ENCODE peak calls at places on chromosomes 3 and 15, in six cellular contexts. W, O, V, H, N and S are unnamed samples. For H3K4me1, the result is how much of the 10 kb centered on the place peaks cover.

GRCh38 chr3:42756681-42757213 is 16.3 kb downstream of the CCDC13 start:
- DNase-seq in W (no peak), O (no peak), V (no peak), H (no peak), N (no peak), S (no peak)

GRCh38 chr3:31402118-31402517 is 130.6 kb upstream of the STT3B start:
- DNase-seq in W (no peak), O (no peak), V (no peak), H (no peak), N (peak), S (no peak)

GRCh38 chr15:38024293-38025091 is 90.1 kb downstream of the TMCO5A start:
- DNase-seq in W (no peak), O (no peak), V (no peak), H (no peak), N (peak), S (no peak)

GRCh38 chr3:124053871-124054270 is 61.9 kb upstream of the ROPN1 start:
- DNase-seq in W (no peak), O (no peak), V (peak), H (no peak), N (no peak), S (no peak)

GRCh38 chr15:27172821-27173220 is 201.8 kb downstream of the GABRG3 start:
- DNase-seq in W (no peak), O (no peak), V (no peak), H (no peak), N (no peak), S (no peak)

GRCh38 chr3:157888040-157888439 is 218.2 kb downstream of the SHOX2 start:
- DNase-seq in W (no peak), O (peak), V (peak), H (no peak), N (no peak), S (no peak)

GRCh38 chr15:34609658-34610057 is 26.2 kb upstream of the GOLGA8B start:
- DNase-seq in W (no peak), O (no peak), V (no peak), H (no peak), N (peak), S (no peak)

GRCh38 chr3:193910886-193911738 is 224.8 kb upstream of the HES1 start:
- DNase-seq in W (no peak), O (peak), V (peak), H (no peak), N (no peak), S (no peak)

GRCh38 chr3:73074681-73075305 is 13.3 kb downstream of the EBLN2 start:
- DNase-seq in W (no peak), O (no peak), V (no peak), H (no peak), N (no peak), S (no peak)

GRCh38 chr3:56115199-56115598 is 353.1 kb downstream of the ERC2 start:
- DNase-seq in W (no peak), O (no peak), V (no peak), H (no peak), N (no peak), S (no peak)

GRCh38 chr15:38635170-38635569 is 70.6 kb upstream of the RASGRP1 start:
- DNase-seq in W (no peak), O (no peak), V (no peak), H (no peak), N (no peak), S (no peak)

GRCh38 chr15:66187271-66187670 is 66.3 kb downstream of the MEGF11 start:
- DNase-seq in W (peak), O (no peak), V (no peak), H (no peak), N (no peak), S (no peak)

GRCh38 chr3:17023006-17023664 is 138.4 kb downstream of the PLCL2 start:
- DNase-seq in W (peak), O (no peak), V (no peak), H (no peak), N (peak), S (peak)

GRCh38 chr3:182241196-182241776 is 529.6 kb downstream of the SOX2 start:
- DNase-seq in W (no peak), O (no peak), V (no peak), H (no peak), N (no peak), S (no peak)

GRCh38 chr3:173869786-173870185 is 472.2 kb downstream of the NLGN1 start:
- DNase-seq in W (no peak), O (no peak), V (no peak), H (no peak), N (no peak), S (no peak)

GRCh38 chr15:77013786-77014136 is 18.8 kb downstream of the PSTPIP1 start:
- DNase-seq in W (peak), O (peak), V (no peak), H (no peak), N (no peak), S (no peak)

GRCh38 chr3:15964605-15965061 is 166.9 kb upstream of the ANKRD28 start:
- DNase-seq in W (no peak), O (peak), V (peak), H (no peak), N (peak), S (peak)

GRCh38 chr3:42513521-42513920 is 11.1 kb downstream of the VIPR1 start:
- DNase-seq in W (no peak), O (no peak), V (no peak), H (no peak), N (no peak), S (no peak)

GRCh38 chr3:106589306-106589942 is 720.6 kb upstream of the CBLB start:
- DNase-seq in W (peak), O (no peak), V (no peak), H (peak), N (no peak), S (peak)

DNA sequence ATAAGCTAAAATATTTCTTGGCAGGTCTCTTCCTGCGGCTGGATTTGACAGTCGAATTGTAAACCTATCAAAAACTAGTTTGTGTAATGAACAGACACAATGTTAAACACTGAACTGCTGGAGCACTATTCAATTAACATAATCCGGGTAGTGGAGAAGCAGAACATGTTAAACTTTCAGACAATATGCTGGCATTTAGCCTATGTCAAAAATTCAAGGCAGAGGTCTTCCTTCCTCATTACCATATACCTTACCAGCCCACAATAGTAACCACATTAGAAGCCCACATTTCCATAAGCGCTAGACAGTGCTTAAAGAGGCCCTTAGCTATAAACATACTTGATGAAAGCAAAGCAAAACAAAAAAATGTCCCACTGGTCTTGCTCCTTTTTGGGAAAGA is 1042.9 kb downstream of the ROBO1 start:
- DNase-seq in W (no peak), O (no peak), V (peak), H (no peak), N (no peak), S (peak)
- H3K4me1 ChIP-seq in W (under half), O (under half), V (under half), H (under half), N (under half), S (under half)

GRCh38 chr3:148746053-148746452 is 48.4 kb downstream of the AGTR1 start:
- DNase-seq in W (no peak), O (no peak), V (no peak), H (no peak), N (no peak), S (no peak)

GRCh38 chr3:148737104-148737525 is 39.4 kb downstream of the AGTR1 start:
- DNase-seq in W (no peak), O (no peak), V (no peak), H (no peak), N (no peak), S (peak)

GRCh38 chr3:148739720-148740119 is 42.0 kb downstream of the AGTR1 start:
- DNase-seq in W (no peak), O (no peak), V (no peak), H (no peak), N (no peak), S (no peak)

GRCh38 chr3:148741219-148741618 is 43.5 kb downstream of the AGTR1 start:
- DNase-seq in W (no peak), O (no peak), V (no peak), H (no peak), N (no peak), S (no peak)

DNA sequence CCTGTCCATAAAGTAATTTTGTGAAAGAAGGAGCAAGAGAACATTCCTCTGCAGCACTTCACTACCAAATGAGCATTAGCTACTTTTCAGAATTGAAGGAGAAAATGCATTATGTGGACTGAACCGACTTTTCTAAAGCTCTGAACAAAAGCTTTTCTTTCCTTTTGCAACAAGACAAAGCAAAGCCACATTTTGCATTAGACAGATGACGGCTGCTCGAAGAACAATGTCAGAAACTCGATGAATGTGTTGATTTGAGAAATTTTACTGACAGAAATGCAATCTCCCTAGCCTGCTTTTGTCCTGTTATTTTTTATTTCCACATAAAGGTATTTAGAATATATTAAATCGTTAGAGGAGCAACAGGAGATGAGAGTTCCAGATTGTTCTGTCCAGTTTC is 44.4 kb downstream of the AGTR1 start:
- DNase-seq in W (no peak), O (no peak), V (no peak), H (no peak), N (no peak), S (no peak)
- H3K4me3 ChIP-seq in W (no peak), O (no peak), V (no peak), H (no peak), N (no peak), S (no peak)

GRCh38 chr3:5186089-5186853 is 1.2 kb upstream of the EDEM1 start:
- DNase-seq in W (no peak), O (no peak), V (no peak), H (no peak), N (peak), S (no peak)

GRCh38 chr3:5186854-5187151 is 704 bp upstream of the EDEM1 start:
- DNase-seq in W (peak), O (peak), V (peak), H (no peak), N (no peak), S (peak)

GRCh38 chr3:5187920-5188418 is 462 bp downstream of the EDEM1 start:
- DNase-seq in W (peak), O (peak), V (peak), H (no peak), N (no peak), S (peak)

GRCh38 chr3:5188419-5189405 is 1.2 kb downstream of the EDEM1 start:
- DNase-seq in W (peak), O (peak), V (peak), H (no peak), N (peak), S (peak)

DNA sequence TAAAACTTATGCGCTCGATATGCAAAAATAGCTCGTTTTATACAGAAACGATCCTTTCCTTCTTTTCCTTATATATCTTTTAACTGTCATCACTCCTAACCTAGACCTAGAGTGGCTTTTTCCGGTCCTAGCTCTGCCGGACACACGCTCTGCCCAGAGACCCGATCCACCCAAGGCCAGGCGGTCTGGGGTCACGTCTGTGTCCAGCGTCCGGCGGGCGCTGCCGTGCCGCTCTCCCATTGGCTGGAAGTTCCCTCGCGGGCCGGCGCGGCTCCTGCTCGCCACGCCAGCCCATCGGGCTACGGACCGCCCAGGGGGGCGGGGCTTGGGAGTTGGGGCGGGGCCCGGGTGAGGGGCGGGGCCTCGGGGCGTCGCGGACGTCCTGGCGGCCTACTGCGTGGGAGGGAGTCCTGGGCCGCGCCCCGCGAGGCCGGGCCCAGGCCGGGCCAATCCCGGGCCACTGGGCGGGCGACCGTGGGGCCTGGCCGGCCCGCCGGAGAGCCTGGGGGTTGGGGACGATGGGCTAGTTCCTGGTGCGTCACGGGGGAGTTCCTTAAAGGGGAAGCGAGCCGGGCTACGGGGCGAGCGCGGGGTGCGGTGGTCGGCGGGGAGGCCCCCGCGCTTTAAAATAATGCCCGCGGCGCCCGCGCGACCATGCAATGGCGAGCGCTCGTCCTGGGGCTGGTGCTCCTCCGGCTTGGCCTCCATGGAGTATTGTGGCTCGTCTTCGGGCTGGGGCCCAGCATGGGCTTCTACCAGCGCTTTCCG is at the start of gene EDEM1:
- DNase-seq in W (peak), O (peak), V (peak), H (peak), N (peak), S (peak)
- TF ChIP-seq EZH2 in W (no peak), O (no peak), V (no peak), H (no peak), N (no peak), S (no peak)

DNA sequence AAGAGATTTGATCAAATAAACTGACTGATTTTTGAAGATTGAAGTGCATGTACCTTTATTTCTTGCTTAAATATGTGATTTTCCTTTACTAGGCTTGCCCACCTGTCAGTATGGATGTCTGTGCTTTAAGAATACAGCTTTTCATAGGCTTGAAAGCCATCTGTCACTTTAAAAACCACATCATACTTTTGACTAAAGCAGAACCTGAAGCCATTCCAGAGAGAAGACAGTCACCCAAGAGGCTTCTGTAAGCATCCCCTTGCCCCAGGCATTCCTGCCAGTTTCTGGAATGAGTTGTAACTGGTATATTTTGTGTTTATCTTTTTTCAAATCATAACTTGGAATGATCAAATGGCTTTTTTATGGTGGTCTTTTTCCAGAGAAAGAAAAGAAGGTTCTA is 24.0 kb downstream of the HPS3 start:
- DNase-seq in W (peak), O (no peak), V (no peak), H (no peak), N (no peak), S (no peak)
- H3K4me1 ChIP-seq in W (under half), O (under half), V (under half), H (under half), N (under half), S (under half)

GRCh38 chr3:78858910-78859309 is 908.9 kb downstream of the ROBO1 start:
- DNase-seq in W (no peak), O (no peak), V (no peak), H (no peak), N (peak), S (peak)

GRCh38 chr3:78857494-78858111 is 910.2 kb downstream of the ROBO1 start:
- DNase-seq in W (no peak), O (peak), V (no peak), H (no peak), N (no peak), S (peak)

GRCh38 chr3:78856164-78856563 is 911.6 kb downstream of the ROBO1 start:
- DNase-seq in W (no peak), O (no peak), V (no peak), H (no peak), N (peak), S (no peak)

GRCh38 chr3:78860567-78860966 is 907.2 kb downstream of the ROBO1 start:
- DNase-seq in W (no peak), O (no peak), V (no peak), H (no peak), N (no peak), S (no peak)

GRCh38 chr3:78858165-78858564 is 909.6 kb downstream of the ROBO1 start:
- DNase-seq in W (no peak), O (peak), V (no peak), H (no peak), N (no peak), S (peak)
- H3K4me3 ChIP-seq in W (no peak), O (no peak), V (no peak), H (no peak), N (no peak), S (no peak)

GRCh38 chr3:18444597-18445420 is 19.7 kb upstream of the SATB1 start:
- DNase-seq in W (peak), O (peak), V (peak), H (no peak), N (peak), S (peak)
- TF ChIP-seq EZH2 in W (no peak), O (no peak), V (no peak), H (peak), N (no peak), S (no peak)

GRCh38 chr3:79012530-79012913 is 755.3 kb downstream of the ROBO1 start:
- DNase-seq in W (no peak), O (no peak), V (no peak), H (no peak), N (no peak), S (no peak)
- H3K4me1 ChIP-seq in W (under half), O (under half), V (under half), H (under half), N (under half), S (under half)

GRCh38 chr3:47280519-47280918 is 2.1 kb downstream of the KIF9 start:
- DNase-seq in W (no peak), O (no peak), V (no peak), H (no peak), N (no peak), S (no peak)
- H3K4me3 ChIP-seq in W (no peak), O (peak), V (no peak), H (no peak), N (no peak), S (no peak)

GRCh38 chr3:57142335-57142734 is 22.8 kb downstream of the IL17RD start:
- DNase-seq in W (no peak), O (no peak), V (peak), H (no peak), N (no peak), S (no peak)

GRCh38 chr3:57143886-57144459 is 21.2 kb downstream of the IL17RD start:
- DNase-seq in W (no peak), O (no peak), V (no peak), H (no peak), N (no peak), S (no peak)

GRCh38 chr3:57141719-57142118 is 23.4 kb downstream of the IL17RD start:
- DNase-seq in W (no peak), O (no peak), V (no peak), H (no peak), N (no peak), S (no peak)

GRCh38 chr3:57144952-57145351 is 20.2 kb downstream of the IL17RD start:
- DNase-seq in W (no peak), O (no peak), V (no peak), H (no peak), N (no peak), S (no peak)

GRCh38 chr3:57140894-57141293 is 24.3 kb downstream of the IL17RD start:
- DNase-seq in W (no peak), O (no peak), V (no peak), H (no peak), N (no peak), S (no peak)
- TF ChIP-seq EZH2 in W (no peak), O (no peak), V (no peak), H (no peak), N (no peak), S (no peak)

DNA sequence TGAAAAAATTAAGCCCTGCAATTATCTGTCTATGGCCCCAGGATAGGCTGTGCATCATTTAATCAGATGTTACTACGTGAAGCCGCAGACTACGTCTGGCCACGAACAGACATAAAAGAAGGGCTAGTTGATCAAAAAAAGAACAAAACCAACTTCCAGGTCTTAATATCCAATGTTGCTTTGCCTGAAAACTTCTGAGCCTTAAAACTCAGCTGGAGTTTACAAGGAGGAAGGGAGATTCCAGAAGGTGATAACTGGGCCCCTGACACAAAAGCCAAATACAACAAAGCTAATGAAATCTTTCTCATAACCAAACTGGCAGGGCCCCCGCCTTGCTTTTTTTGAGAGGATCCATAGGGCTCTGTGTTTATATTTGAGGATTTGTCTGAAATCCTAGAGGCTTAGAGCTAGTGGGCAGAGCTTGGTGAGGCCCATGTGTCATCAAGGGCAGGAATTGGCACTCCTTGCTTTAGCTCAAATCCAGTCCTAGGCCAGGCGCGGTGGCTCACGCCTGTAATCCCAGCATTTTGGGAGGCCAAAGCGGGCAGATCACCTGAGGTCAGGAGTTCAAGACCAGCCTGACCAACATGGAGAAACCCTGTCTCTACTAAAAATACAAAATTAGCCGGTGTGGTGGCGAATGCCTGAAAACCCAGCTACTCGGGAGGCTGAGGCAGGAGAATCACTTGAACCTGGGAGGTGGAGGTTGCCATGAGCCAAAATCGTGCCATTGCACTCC is 111.6 kb upstream of the TRPM1 start:
- DNase-seq in W (no peak), O (no peak), V (no peak), H (no peak), N (no peak), S (no peak)
- H3K4me1 ChIP-seq in W (under half), O (under half), V (under half), H (under half), N (under half), S (under half)